ENCODE peak calls at places on chromosomes 16 and 17, in nine cellular contexts. One of them, this sample, is unnamed.

GRCh38 chr16:13471036-13471435 is 448.9 kb upstream of the ERCC4 start:
- DNase-seq in left lung: no peak
- DNase-seq in COR-L47: no peak
- DNase-seq in activated T-helper 1 cell treated with anti-CD3 and anti-CD28 coated beads, Interleukin-2, amount 50 U/mL, for 16 hours: no peak
- DNase-seq in CD8-positive, alpha-beta memory T cell: no peak
- DNase-seq in T-helper 1 cell: no peak
- DNase-seq in AML-193: no peak
- DNase-seq in activated CD4-positive, alpha-beta T cell treated with anti-CD3 and anti-CD28 coated beads, Interleukin-2, amount 50 U/mL, for 1 hour: no peak
- DNase-seq in RCC 7860: no peak
- DNase-seq in this sample: peak; percentile 16

GRCh38 chr17:41522301-41523224 is 3.9 kb upstream of the KRT15 start:
- DNase-seq in activated T-helper 1 cell treated with anti-CD3 and anti-CD28 coated beads, Interleukin-2, amount 50 U/mL, for 16 hours: no peak
- DNase-seq in left lung: no peak
- DNase-seq in T-helper 1 cell: no peak
- DNase-seq in COR-L47: no peak
- DNase-seq in CD8-positive, alpha-beta memory T cell: no peak
- DNase-seq in AML-193: no peak
- DNase-seq in RCC 7860: no peak
- DNase-seq in activated CD4-positive, alpha-beta T cell treated with anti-CD3 and anti-CD28 coated beads, Interleukin-2, amount 50 U/mL, for 1 hour: no peak
- DNase-seq in this sample: no peak

GRCh38 chr16:3157229-3158013 is 22.6 kb downstream of the ZNF213 start:
- DNase-seq in left lung: peak; percentile 66
- DNase-seq in T-helper 1 cell: peak; percentile 57
- DNase-seq in RCC 7860: peak; percentile 99
- DNase-seq in activated T-helper 1 cell treated with anti-CD3 and anti-CD28 coated beads, Interleukin-2, amount 50 U/mL, for 16 hours: no peak
- DNase-seq in AML-193: no peak
- DNase-seq in activated CD4-positive, alpha-beta T cell treated with anti-CD3 and anti-CD28 coated beads, Interleukin-2, amount 50 U/mL, for 1 hour: peak; percentile 44
- DNase-seq in COR-L47: peak; percentile 76
- DNase-seq in CD8-positive, alpha-beta memory T cell: peak; percentile 88
- DNase-seq in this sample: peak; percentile 24

GRCh38 chr17:42072323-42073187 is 22.2 kb upstream of the C17orf113 start:
- DNase-seq in activated CD4-positive, alpha-beta T cell treated with anti-CD3 and anti-CD28 coated beads, Interleukin-2, amount 50 U/mL, for 1 hour: no peak
- DNase-seq in RCC 7860: no peak
- DNase-seq in AML-193: no peak
- DNase-seq in T-helper 1 cell: no peak
- DNase-seq in activated T-helper 1 cell treated with anti-CD3 and anti-CD28 coated beads, Interleukin-2, amount 50 U/mL, for 16 hours: no peak
- DNase-seq in left lung: no peak
- DNase-seq in COR-L47: no peak
- DNase-seq in CD8-positive, alpha-beta memory T cell: no peak
- DNase-seq in this sample: no peak

GRCh38 chr16:58501242-58502131 is 1.5 kb downstream of the NDRG4 start:
- DNase-seq in CD8-positive, alpha-beta memory T cell: no peak
- DNase-seq in activated CD4-positive, alpha-beta T cell treated with anti-CD3 and anti-CD28 coated beads, Interleukin-2, amount 50 U/mL, for 1 hour: peak; percentile 43
- DNase-seq in COR-L47: peak; percentile 47
- DNase-seq in left lung: no peak
- DNase-seq in RCC 7860: no peak
- DNase-seq in activated T-helper 1 cell treated with anti-CD3 and anti-CD28 coated beads, Interleukin-2, amount 50 U/mL, for 16 hours: no peak
- DNase-seq in AML-193: no peak
- DNase-seq in T-helper 1 cell: no peak
- DNase-seq in this sample: no peak

GRCh38 chr16:507996-508395 is 19.5 kb upstream of the CAPN15 start:
- DNase-seq in AML-193: no peak
- DNase-seq in T-helper 1 cell: no peak
- DNase-seq in RCC 7860: no peak
- DNase-seq in activated T-helper 1 cell treated with anti-CD3 and anti-CD28 coated beads, Interleukin-2, amount 50 U/mL, for 16 hours: no peak
- DNase-seq in COR-L47: no peak
- DNase-seq in activated CD4-positive, alpha-beta T cell treated with anti-CD3 and anti-CD28 coated beads, Interleukin-2, amount 50 U/mL, for 1 hour: no peak
- DNase-seq in CD8-positive, alpha-beta memory T cell: no peak
- DNase-seq in left lung: no peak
- DNase-seq in this sample: no peak

GRCh38 chr17:6286239-6286638 is 148.7 kb downstream of the AIPL1 start:
- DNase-seq in AML-193: no peak
- DNase-seq in activated CD4-positive, alpha-beta T cell treated with anti-CD3 and anti-CD28 coated beads, Interleukin-2, amount 50 U/mL, for 1 hour: no peak
- DNase-seq in activated T-helper 1 cell treated with anti-CD3 and anti-CD28 coated beads, Interleukin-2, amount 50 U/mL, for 16 hours: no peak
- DNase-seq in CD8-positive, alpha-beta memory T cell: no peak
- DNase-seq in RCC 7860: no peak
- DNase-seq in T-helper 1 cell: no peak
- DNase-seq in COR-L47: no peak
- DNase-seq in left lung: no peak
- DNase-seq in this sample: no peak

GRCh38 chr17:48542114-48542955 is 2.6 kb downstream of the HOXB2 start:
- DNase-seq in T-helper 1 cell: peak; percentile 26
- DNase-seq in activated T-helper 1 cell treated with anti-CD3 and anti-CD28 coated beads, Interleukin-2, amount 50 U/mL, for 16 hours: no peak
- DNase-seq in COR-L47: no peak
- DNase-seq in RCC 7860: peak; percentile 20
- DNase-seq in CD8-positive, alpha-beta memory T cell: no peak
- DNase-seq in activated CD4-positive, alpha-beta T cell treated with anti-CD3 and anti-CD28 coated beads, Interleukin-2, amount 50 U/mL, for 1 hour: peak; percentile 23
- DNase-seq in AML-193: no peak
- DNase-seq in left lung: no peak
- DNase-seq in this sample: no peak

GRCh38 chr17:79623786-79624657 is 13.2 kb upstream of the RBFOX3 start:
- DNase-seq in AML-193: no peak
- DNase-seq in left lung: peak; percentile 13
- DNase-seq in RCC 7860: no peak
- DNase-seq in CD8-positive, alpha-beta memory T cell: peak; percentile 15
- DNase-seq in T-helper 1 cell: no peak
- DNase-seq in activated T-helper 1 cell treated with anti-CD3 and anti-CD28 coated beads, Interleukin-2, amount 50 U/mL, for 16 hours: no peak
- DNase-seq in activated CD4-positive, alpha-beta T cell treated with anti-CD3 and anti-CD28 coated beads, Interleukin-2, amount 50 U/mL, for 1 hour: no peak
- DNase-seq in COR-L47: no peak
- DNase-seq in this sample: no peak

GRCh38 chr17:16150251-16150859 is 65.0 kb downstream of the NCOR1 start:
- DNase-seq in AML-193: no peak
- DNase-seq in left lung: no peak
- DNase-seq in activated CD4-positive, alpha-beta T cell treated with anti-CD3 and anti-CD28 coated beads, Interleukin-2, amount 50 U/mL, for 1 hour: no peak
- DNase-seq in T-helper 1 cell: no peak
- DNase-seq in activated T-helper 1 cell treated with anti-CD3 and anti-CD28 coated beads, Interleukin-2, amount 50 U/mL, for 16 hours: no peak
- DNase-seq in COR-L47: no peak
- DNase-seq in RCC 7860: no peak
- DNase-seq in CD8-positive, alpha-beta memory T cell: no peak
- DNase-seq in this sample: no peak

GRCh38 chr16:59021751-59022150 is 287.6 kb upstream of the GOT2 start:
- DNase-seq in activated T-helper 1 cell treated with anti-CD3 and anti-CD28 coated beads, Interleukin-2, amount 50 U/mL, for 16 hours: no peak
- DNase-seq in activated CD4-positive, alpha-beta T cell treated with anti-CD3 and anti-CD28 coated beads, Interleukin-2, amount 50 U/mL, for 1 hour: no peak
- DNase-seq in CD8-positive, alpha-beta memory T cell: no peak
- DNase-seq in RCC 7860: peak; percentile 27
- DNase-seq in AML-193: no peak
- DNase-seq in left lung: no peak
- DNase-seq in T-helper 1 cell: no peak
- DNase-seq in COR-L47: no peak
- DNase-seq in this sample: no peak

GRCh38 chr16:87383522-87384161 is at the start of gene FBXO31:
- DNase-seq in left lung: peak; percentile 88
- DNase-seq in AML-193: peak; percentile 72
- DNase-seq in CD8-positive, alpha-beta memory T cell: peak; percentile 92
- DNase-seq in activated CD4-positive, alpha-beta T cell treated with anti-CD3 and anti-CD28 coated beads, Interleukin-2, amount 50 U/mL, for 1 hour: peak; percentile 89
- DNase-seq in activated T-helper 1 cell treated with anti-CD3 and anti-CD28 coated beads, Interleukin-2, amount 50 U/mL, for 16 hours: peak; percentile 90
- DNase-seq in T-helper 1 cell: peak; percentile 82
- DNase-seq in COR-L47: peak; percentile 68
- DNase-seq in RCC 7860: peak; percentile 94
- DNase-seq in this sample: peak; percentile 91

GRCh38 chr16:75758215-75758614 is 31.9 kb upstream of the CPHXL start:
- DNase-seq in activated T-helper 1 cell treated with anti-CD3 and anti-CD28 coated beads, Interleukin-2, amount 50 U/mL, for 16 hours: no peak
- DNase-seq in T-helper 1 cell: no peak
- DNase-seq in COR-L47: no peak
- DNase-seq in AML-193: no peak
- DNase-seq in RCC 7860: peak; percentile 68
- DNase-seq in activated CD4-positive, alpha-beta T cell treated with anti-CD3 and anti-CD28 coated beads, Interleukin-2, amount 50 U/mL, for 1 hour: no peak
- DNase-seq in left lung: no peak
- DNase-seq in CD8-positive, alpha-beta memory T cell: no peak
- DNase-seq in this sample: no peak

GRCh38 chr17:42667088-42667951 is 8.2 kb downstream of the TUBG2 start:
- DNase-seq in CD8-positive, alpha-beta memory T cell: no peak
- DNase-seq in activated CD4-positive, alpha-beta T cell treated with anti-CD3 and anti-CD28 coated beads, Interleukin-2, amount 50 U/mL, for 1 hour: no peak
- DNase-seq in RCC 7860: peak; percentile 93
- DNase-seq in AML-193: no peak
- DNase-seq in activated T-helper 1 cell treated with anti-CD3 and anti-CD28 coated beads, Interleukin-2, amount 50 U/mL, for 16 hours: no peak
- DNase-seq in T-helper 1 cell: no peak
- DNase-seq in left lung: peak; percentile 67
- DNase-seq in COR-L47: no peak
- DNase-seq in this sample: no peak

GRCh38 chr17:7882629-7883028 is 6.0 kb upstream of the CHD3 start:
- DNase-seq in T-helper 1 cell: no peak
- DNase-seq in activated T-helper 1 cell treated with anti-CD3 and anti-CD28 coated beads, Interleukin-2, amount 50 U/mL, for 16 hours: no peak
- DNase-seq in CD8-positive, alpha-beta memory T cell: no peak
- DNase-seq in left lung: no peak
- DNase-seq in RCC 7860: no peak
- DNase-seq in AML-193: no peak
- DNase-seq in activated CD4-positive, alpha-beta T cell treated with anti-CD3 and anti-CD28 coated beads, Interleukin-2, amount 50 U/mL, for 1 hour: no peak
- DNase-seq in COR-L47: no peak
- DNase-seq in this sample: no peak

GRCh38 chr16:17231972-17232371 is 238.8 kb downstream of the XYLT1 start:
- DNase-seq in CD8-positive, alpha-beta memory T cell: no peak
- DNase-seq in RCC 7860: no peak
- DNase-seq in AML-193: no peak
- DNase-seq in COR-L47: no peak
- DNase-seq in T-helper 1 cell: no peak
- DNase-seq in activated T-helper 1 cell treated with anti-CD3 and anti-CD28 coated beads, Interleukin-2, amount 50 U/mL, for 16 hours: no peak
- DNase-seq in left lung: no peak
- DNase-seq in activated CD4-positive, alpha-beta T cell treated with anti-CD3 and anti-CD28 coated beads, Interleukin-2, amount 50 U/mL, for 1 hour: no peak
- DNase-seq in this sample: no peak

GRCh38 chr16:4884209-4884608 is 36.9 kb downstream of the UBN1 start:
- DNase-seq in CD8-positive, alpha-beta memory T cell: no peak
- DNase-seq in activated T-helper 1 cell treated with anti-CD3 and anti-CD28 coated beads, Interleukin-2, amount 50 U/mL, for 16 hours: no peak
- DNase-seq in COR-L47: no peak
- DNase-seq in activated CD4-positive, alpha-beta T cell treated with anti-CD3 and anti-CD28 coated beads, Interleukin-2, amount 50 U/mL, for 1 hour: no peak
- DNase-seq in RCC 7860: no peak
- DNase-seq in T-helper 1 cell: no peak
- DNase-seq in AML-193: no peak
- DNase-seq in left lung: no peak
- DNase-seq in this sample: no peak

GRCh38 chr16:10624527-10624926 is 44.1 kb upstream of the EMP2 start:
- DNase-seq in activated CD4-positive, alpha-beta T cell treated with anti-CD3 and anti-CD28 coated beads, Interleukin-2, amount 50 U/mL, for 1 hour: no peak
- DNase-seq in CD8-positive, alpha-beta memory T cell: no peak
- DNase-seq in RCC 7860: no peak
- DNase-seq in activated T-helper 1 cell treated with anti-CD3 and anti-CD28 coated beads, Interleukin-2, amount 50 U/mL, for 16 hours: no peak
- DNase-seq in AML-193: no peak
- DNase-seq in left lung: no peak
- DNase-seq in T-helper 1 cell: no peak
- DNase-seq in COR-L47: no peak
- DNase-seq in this sample: no peak

GRCh38 chr17:76727745-76728456 is 1.3 kb downstream of the METTL23 start:
- DNase-seq in AML-193: peak; percentile 51
- DNase-seq in left lung: no peak
- DNase-seq in RCC 7860: no peak
- DNase-seq in COR-L47: no peak
- DNase-seq in CD8-positive, alpha-beta memory T cell: no peak
- DNase-seq in activated CD4-positive, alpha-beta T cell treated with anti-CD3 and anti-CD28 coated beads, Interleukin-2, amount 50 U/mL, for 1 hour: no peak
- DNase-seq in T-helper 1 cell: peak; percentile 32
- DNase-seq in activated T-helper 1 cell treated with anti-CD3 and anti-CD28 coated beads, Interleukin-2, amount 50 U/mL, for 16 hours: no peak
- DNase-seq in this sample: peak; percentile 50

GRCh38 chr16:68519225-68519745 is 19.8 kb upstream of the ZFP90 start:
- DNase-seq in T-helper 1 cell: no peak
- DNase-seq in CD8-positive, alpha-beta memory T cell: no peak
- DNase-seq in activated T-helper 1 cell treated with anti-CD3 and anti-CD28 coated beads, Interleukin-2, amount 50 U/mL, for 16 hours: no peak
- DNase-seq in COR-L47: no peak
- DNase-seq in activated CD4-positive, alpha-beta T cell treated with anti-CD3 and anti-CD28 coated beads, Interleukin-2, amount 50 U/mL, for 1 hour: no peak
- DNase-seq in left lung: no peak
- DNase-seq in AML-193: no peak
- DNase-seq in RCC 7860: no peak
- DNase-seq in this sample: no peak

This sample was measured in DND-41.